ENCODE peak calls at places on chromosomes 2 and 18, in six cellular contexts. S, H, T, L, E and M are unnamed samples.
A peak's percentile ranks its signal among the peaks of the same experiment; 100 is the strongest.

GRCh38 chr2:239247401-239248245 is 153.2 kb downstream of the HDAC4 start:
- DNase-seq in H (no peak), L (no peak), T (peak; percentile 76), E (no peak), S (no peak), M (no peak)

GRCh38 chr2:134246154-134246874 is 7.6 kb upstream of the MGAT5 start:
- DNase-seq in E (no peak), L (no peak), H (no peak), T (peak; percentile 26), S (no peak), M (no peak)

GRCh38 chr2:100264651-100265050 is 57.6 kb downstream of the LONRF2 start:
- DNase-seq in S (no peak), T (no peak), E (no peak), L (no peak), H (no peak), M (no peak)

GRCh38 chr2:15963977-15964670 is 23.8 kb downstream of the MYCN start:
- DNase-seq in L (no peak), T (no peak), E (no peak), H (no peak), S (no peak), M (no peak)

GRCh38 chr18:27057459-27058302 is 127.4 kb downstream of the CHST9 start:
- DNase-seq in H (no peak), L (no peak), S (no peak), T (peak; percentile 65), E (no peak), M (no peak)

GRCh38 chr18:50011813-50012445 is 183.0 kb downstream of the MYO5B start:
- DNase-seq in L (no peak), S (no peak), T (peak; percentile 50), H (no peak), E (no peak), M (no peak)

GRCh38 chr2:57443985-57444501 is 602.6 kb upstream of the VRK2 start:
- DNase-seq in T (no peak), E (no peak), S (no peak), L (no peak), H (no peak), M (no peak)

GRCh38 chr2:118709786-118710185 is 137.7 kb downstream of the EN1 start:
- DNase-seq in E (no peak), T (no peak), H (no peak), S (no peak), L (no peak), M (no peak)

GRCh38 chr2:15223887-15224286 is 337.2 kb downstream of the NBAS start:
- DNase-seq in H (no peak), L (no peak), E (no peak), S (no peak), T (no peak), M (no peak)

GRCh38 chr2:70420005-70420580 is 118.2 kb upstream of the FAM136A start:
- DNase-seq in T (no peak), E (no peak), L (no peak), H (no peak), S (no peak), M (no peak)

GRCh38 chr2:205025580-205026240 is 480.4 kb downstream of the PARD3B start:
- DNase-seq in E (no peak), H (no peak), L (no peak), T (peak; percentile 24), S (no peak), M (no peak)

DNA sequence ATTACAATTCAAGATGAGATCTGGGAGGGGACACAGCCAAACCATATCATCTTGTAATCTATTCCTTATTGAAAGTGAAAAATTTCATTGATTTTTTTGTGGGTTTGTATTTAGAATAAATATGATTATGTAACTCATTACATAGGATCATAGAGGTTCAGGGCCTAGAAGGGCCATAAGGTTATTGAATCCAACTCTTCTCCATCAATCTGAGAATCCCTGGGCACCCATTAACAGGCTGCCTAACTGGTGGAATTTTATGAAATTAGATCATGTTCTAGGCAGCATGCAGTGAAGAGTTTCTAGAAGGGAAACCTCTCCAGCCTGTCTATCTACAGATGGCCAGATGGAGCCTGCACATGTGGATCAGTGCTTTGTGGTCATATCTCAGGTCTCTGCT is 6.3 kb upstream of the APOB start:
- DNase-seq in S (no peak), H (no peak), L (no peak), E (peak; percentile 3), T (no peak), M (no peak)
- TF ChIP-seq POLR2AphosphoS5 in S (no peak), H (no peak), L (no peak), E (no peak), T (no peak), M (no peak)

GRCh38 chr18:23627325-23627724 is 35.4 kb downstream of the ANKRD29 start:
- DNase-seq in L (no peak), T (peak; percentile 37), E (no peak), S (no peak), H (no peak), M (no peak)

GRCh38 chr18:23629444-23629946 is 33.2 kb downstream of the ANKRD29 start:
- DNase-seq in T (peak; percentile 92), H (no peak), L (no peak), E (no peak), S (no peak), M (no peak)

GRCh38 chr18:23631312-23631711 is 31.4 kb downstream of the ANKRD29 start:
- DNase-seq in T (no peak), S (no peak), E (no peak), L (no peak), H (no peak), M (no peak)

GRCh38 chr18:23626451-23627279 is 36.0 kb downstream of the ANKRD29 start:
- DNase-seq in S (no peak), E (no peak), T (no peak), L (no peak), H (no peak), M (no peak)

GRCh38 chr18:23627964-23628363 is 34.7 kb downstream of the ANKRD29 start:
- DNase-seq in S (no peak), E (no peak), L (no peak), H (no peak), T (no peak), M (no peak)
- TF ChIP-seq TAF1 in S (no peak), E (no peak), L (no peak), H (no peak), T (no peak), M (no peak)

DNA sequence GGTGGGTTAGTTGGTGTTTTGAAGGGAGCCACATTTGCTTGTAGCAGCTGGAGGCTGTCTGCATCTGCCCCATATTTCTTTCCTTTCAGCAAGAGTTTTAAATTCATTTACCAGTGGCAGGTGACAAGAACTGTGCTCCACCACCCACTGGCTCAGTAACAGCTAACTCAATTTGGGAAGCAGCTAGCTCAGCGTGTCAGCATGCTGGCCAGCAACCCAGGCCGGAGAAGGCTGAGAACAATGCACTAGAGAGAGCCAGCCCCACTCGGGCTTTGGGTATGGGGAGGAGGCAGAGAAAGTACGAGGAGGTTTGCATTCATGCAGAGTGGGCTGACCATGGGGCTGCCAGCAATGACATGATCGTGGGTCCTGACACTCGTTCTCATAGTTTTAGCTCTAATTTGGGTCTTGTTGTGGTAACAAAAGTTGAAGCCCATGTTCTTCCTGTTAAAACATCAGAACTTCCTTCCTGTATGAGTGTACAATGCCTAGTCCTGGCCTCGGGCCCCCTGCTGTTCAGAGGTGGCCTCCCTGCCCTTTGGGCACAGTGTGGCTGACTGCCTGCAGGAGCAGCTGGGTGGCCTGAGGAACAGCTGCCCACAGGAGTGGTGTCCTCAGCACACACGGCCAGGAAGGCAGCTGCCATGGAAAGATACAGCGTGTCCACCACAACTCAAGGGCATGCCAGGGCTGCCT is 23.0 kb downstream of the CDC42EP3 start:
- DNase-seq in S (no peak), L (no peak), T (no peak), H (no peak), E (no peak), M (no peak)
- TF ChIP-seq POLR2AphosphoS5 in S (no peak), L (no peak), T (no peak), H (no peak), E (no peak), M (no peak)

GRCh38 chr2:26897807-26898479 is 50.0 kb downstream of the DPYSL5 start:
- DNase-seq in E (no peak), T (no peak), S (no peak), L (no peak), H (no peak), M (no peak)
- TF ChIP-seq TAF1 in E (no peak), T (no peak), S (no peak), L (no peak), H (no peak), M (no peak)

GRCh38 chr2:46296840-46297545 is at the start of gene EPAS1:
- DNase-seq in T (peak; percentile 84), S (peak; percentile 95), L (peak; percentile 100), H (peak; percentile 98), E (peak; percentile 91), M (peak; percentile 91)

GRCh38 chr2:46298272-46298521 is 990 bp downstream of the EPAS1 start:
- DNase-seq in T (no peak), L (no peak), E (peak; percentile 70), S (no peak), H (no peak), M (no peak)

GRCh38 chr2:46298522-46299351 is 1.5 kb downstream of the EPAS1 start:
- DNase-seq in L (peak; percentile 88), H (peak; percentile 26), T (no peak), E (peak; percentile 75), S (peak; percentile 43), M (peak; percentile 42)

GRCh38 chr2:46296216-46296839 is 879 bp upstream of the EPAS1 start:
- DNase-seq in L (no peak), T (no peak), E (peak; percentile 78), H (no peak), S (no peak), M (peak; percentile 30)

GRCh38 chr2:46297546-46298271 is 502 bp downstream of the EPAS1 start:
- DNase-seq in H (peak; percentile 87), L (peak; percentile 79), S (peak; percentile 64), T (peak; percentile 59), E (peak; percentile 81), M (peak; percentile 59)
- TF ChIP-seq POLR2AphosphoS5 in H (no peak), L (no peak), S (no peak), T (peak; percentile 66), E (no peak), M (no peak)